ENCODE peak calls at places on chromosomes 4 and X, in eight cellular contexts. F, T, J, U, S, Z, Y and A are unnamed samples.

GRCh38 chrX:134194915-134195314 is 42.1 kb upstream of the CCDC160 start:
- DNase-seq in Y (no peak), Z (no peak), U (no peak), T (no peak), S (no peak), J (no peak), F (no peak), A (no peak)

GRCh38 chrX:115625577-115626301 is 64.8 kb downstream of the PLS3 start:
- DNase-seq in Y (no peak), Z (no peak), F (no peak), U (peak; percentile 75), S (no peak), T (no peak), J (no peak), A (no peak)

GRCh38 chr4:168631241-168632151 is 134.6 kb downstream of the PALLD start:
- DNase-seq in T (peak; percentile 71), Y (no peak), U (peak; percentile 77), S (peak; percentile 73), Z (no peak), J (no peak), F (peak; percentile 63), A (peak; percentile 73)

GRCh38 chr4:185792384-185793146 is 19.4 kb downstream of the SORBS2 start:
- DNase-seq in J (no peak), S (peak; percentile 92), Z (no peak), F (no peak), Y (no peak), T (no peak), U (peak; percentile 98), A (peak; percentile 99)

GRCh38 chrX:53494427-53494826 is 60.3 kb upstream of the HSD17B10 start:
- DNase-seq in Z (no peak), U (no peak), F (no peak), T (no peak), J (no peak), Y (no peak), S (no peak), A (no peak)

GRCh38 chr4:108172780-108173598 is 4.3 kb upstream of the LEF1 start:
- DNase-seq in F (peak; percentile 39), Z (peak; percentile 64), T (peak; percentile 32), U (peak; percentile 50), Y (no peak), J (peak; percentile 73), S (peak; percentile 78), A (peak; percentile 54)

GRCh38 chr4:25320374-25321172 is 8.0 kb downstream of the ZCCHC4 start:
- DNase-seq in F (no peak), T (no peak), Z (no peak), U (peak; percentile 85), Y (no peak), S (peak; percentile 91), J (no peak), A (no peak)

GRCh38 chrX:3244203-3244743 is 102.2 kb downstream of the MXRA5 start:
- DNase-seq in Y (no peak), J (no peak), S (peak; percentile 82), Z (no peak), U (peak; percentile 93), F (no peak), T (no peak), A (no peak)

GRCh38 chr4:128649575-128650205 is 159.8 kb upstream of the JADE1 start:
- DNase-seq in J (no peak), S (peak; percentile 60), Y (no peak), U (peak; percentile 61), F (no peak), T (no peak), Z (no peak), A (no peak)

GRCh38 chr4:2253160-2254084 is 8.5 kb downstream of the MXD4 start:
- DNase-seq in Z (no peak), S (no peak), J (peak; percentile 4), Y (no peak), T (peak; percentile 21), U (no peak), F (peak; percentile 7), A (no peak)

GRCh38 chrX:100969408-100969807 is at the start of gene ARL13A:
- DNase-seq in J (no peak), F (no peak), S (no peak), Z (no peak), T (no peak), Y (no peak), U (no peak), A (no peak)